ENCODE peak calls at places on chromosome 12, in ten cellular contexts. One of them, this sample, is unnamed.
A peak's percentile ranks its signal among the peaks of the same experiment; 100 is the strongest.

GRCh38 chr12:75599061-75599460 is 87.7 kb upstream of the KRR1 start:
- DNase-seq in NCI-H1694 treated with DMSO at 0.1 percent for 48 hours: no peak
- DNase-seq in astrocyte of the spinal cord: no peak
- DNase-seq in stimulated activated CD8-positive, alpha-beta memory T cell treated with anti-CD3 and anti-CD28 coated beads, Interleukin-15, amount 100 ng/mL, for 1 hour: no peak
- DNase-seq in T-helper 9 cell: no peak
- DNase-seq in NCI-H1105 treated with DMSO at 0.1 percent for 48 hours: no peak
- DNase-seq in CD4-positive, alpha-beta memory T cell: no peak
- DNase-seq in naive thymus-derived CD8-positive, alpha-beta T cell: no peak
- DNase-seq in HT-29: no peak
- DNase-seq in right atrium auricular region: no peak
- DNase-seq in this sample: no peak

GRCh38 chr12:25829192-25829591 is 129.3 kb upstream of the RASSF8 start:
- DNase-seq in NCI-H1694 treated with DMSO at 0.1 percent for 48 hours: no peak
- DNase-seq in astrocyte of the spinal cord: peak; percentile 86
- DNase-seq in stimulated activated CD8-positive, alpha-beta memory T cell treated with anti-CD3 and anti-CD28 coated beads, Interleukin-15, amount 100 ng/mL, for 1 hour: no peak
- DNase-seq in T-helper 9 cell: no peak
- DNase-seq in NCI-H1105 treated with DMSO at 0.1 percent for 48 hours: no peak
- DNase-seq in CD4-positive, alpha-beta memory T cell: no peak
- DNase-seq in naive thymus-derived CD8-positive, alpha-beta T cell: no peak
- DNase-seq in HT-29: no peak
- DNase-seq in right atrium auricular region: peak; percentile 81
- DNase-seq in this sample: no peak

GRCh38 chr12:18171571-18171970 is 81.6 kb upstream of the RERGL start:
- DNase-seq in NCI-H1694 treated with DMSO at 0.1 percent for 48 hours: no peak
- DNase-seq in astrocyte of the spinal cord: peak; percentile 50
- DNase-seq in stimulated activated CD8-positive, alpha-beta memory T cell treated with anti-CD3 and anti-CD28 coated beads, Interleukin-15, amount 100 ng/mL, for 1 hour: no peak
- DNase-seq in T-helper 9 cell: no peak
- DNase-seq in NCI-H1105 treated with DMSO at 0.1 percent for 48 hours: no peak
- DNase-seq in CD4-positive, alpha-beta memory T cell: no peak
- DNase-seq in naive thymus-derived CD8-positive, alpha-beta T cell: no peak
- DNase-seq in HT-29: no peak
- DNase-seq in right atrium auricular region: no peak
- DNase-seq in this sample: no peak

GRCh38 chr12:96989916-96990315 is 82.9 kb downstream of the NEDD1 start:
- DNase-seq in NCI-H1694 treated with DMSO at 0.1 percent for 48 hours: no peak
- DNase-seq in astrocyte of the spinal cord: peak; percentile 25
- DNase-seq in stimulated activated CD8-positive, alpha-beta memory T cell treated with anti-CD3 and anti-CD28 coated beads, Interleukin-15, amount 100 ng/mL, for 1 hour: no peak
- DNase-seq in T-helper 9 cell: no peak
- DNase-seq in NCI-H1105 treated with DMSO at 0.1 percent for 48 hours: peak; percentile 19
- DNase-seq in CD4-positive, alpha-beta memory T cell: no peak
- DNase-seq in naive thymus-derived CD8-positive, alpha-beta T cell: no peak
- DNase-seq in HT-29: peak; percentile 66
- DNase-seq in right atrium auricular region: no peak
- DNase-seq in this sample: no peak

GRCh38 chr12:46386877-46387629 is 14.5 kb upstream of the SLC38A2 start:
- DNase-seq in NCI-H1694 treated with DMSO at 0.1 percent for 48 hours: no peak
- DNase-seq in astrocyte of the spinal cord: peak; percentile 13
- DNase-seq in stimulated activated CD8-positive, alpha-beta memory T cell treated with anti-CD3 and anti-CD28 coated beads, Interleukin-15, amount 100 ng/mL, for 1 hour: no peak
- DNase-seq in T-helper 9 cell: no peak
- DNase-seq in NCI-H1105 treated with DMSO at 0.1 percent for 48 hours: no peak
- DNase-seq in CD4-positive, alpha-beta memory T cell: no peak
- DNase-seq in naive thymus-derived CD8-positive, alpha-beta T cell: no peak
- DNase-seq in HT-29: no peak
- DNase-seq in right atrium auricular region: no peak
- DNase-seq in this sample: no peak

GRCh38 chr12:50618864-50619609 is 114.3 kb downstream of the DIP2B start:
- DNase-seq in NCI-H1694 treated with DMSO at 0.1 percent for 48 hours: no peak
- DNase-seq in astrocyte of the spinal cord: peak; percentile 69
- DNase-seq in stimulated activated CD8-positive, alpha-beta memory T cell treated with anti-CD3 and anti-CD28 coated beads, Interleukin-15, amount 100 ng/mL, for 1 hour: no peak
- DNase-seq in T-helper 9 cell: no peak
- DNase-seq in NCI-H1105 treated with DMSO at 0.1 percent for 48 hours: no peak
- DNase-seq in CD4-positive, alpha-beta memory T cell: no peak
- DNase-seq in naive thymus-derived CD8-positive, alpha-beta T cell: no peak
- DNase-seq in HT-29: no peak
- DNase-seq in right atrium auricular region: no peak
- DNase-seq in this sample: no peak

GRCh38 chr12:53733051-53733812 is 6.0 kb upstream of the CALCOCO1 start:
- DNase-seq in NCI-H1694 treated with DMSO at 0.1 percent for 48 hours: no peak
- DNase-seq in astrocyte of the spinal cord: peak; percentile 41
- DNase-seq in stimulated activated CD8-positive, alpha-beta memory T cell treated with anti-CD3 and anti-CD28 coated beads, Interleukin-15, amount 100 ng/mL, for 1 hour: no peak
- DNase-seq in T-helper 9 cell: no peak
- DNase-seq in NCI-H1105 treated with DMSO at 0.1 percent for 48 hours: no peak
- DNase-seq in CD4-positive, alpha-beta memory T cell: no peak
- DNase-seq in naive thymus-derived CD8-positive, alpha-beta T cell: no peak
- DNase-seq in HT-29: no peak
- DNase-seq in right atrium auricular region: no peak
- DNase-seq in this sample: no peak

GRCh38 chr12:124508323-124509096 is 58.9 kb downstream of the NCOR2 start:
- DNase-seq in NCI-H1694 treated with DMSO at 0.1 percent for 48 hours: no peak
- DNase-seq in astrocyte of the spinal cord: no peak
- DNase-seq in stimulated activated CD8-positive, alpha-beta memory T cell treated with anti-CD3 and anti-CD28 coated beads, Interleukin-15, amount 100 ng/mL, for 1 hour: no peak
- DNase-seq in T-helper 9 cell: no peak
- DNase-seq in NCI-H1105 treated with DMSO at 0.1 percent for 48 hours: no peak
- DNase-seq in CD4-positive, alpha-beta memory T cell: peak; percentile 29
- DNase-seq in naive thymus-derived CD8-positive, alpha-beta T cell: no peak
- DNase-seq in HT-29: peak; percentile 80
- DNase-seq in right atrium auricular region: no peak
- DNase-seq in this sample: no peak

GRCh38 chr12:49951411-49952105 is 1.0 kb downstream of the AQP2 start:
- DNase-seq in NCI-H1694 treated with DMSO at 0.1 percent for 48 hours: no peak
- DNase-seq in astrocyte of the spinal cord: no peak
- DNase-seq in stimulated activated CD8-positive, alpha-beta memory T cell treated with anti-CD3 and anti-CD28 coated beads, Interleukin-15, amount 100 ng/mL, for 1 hour: no peak
- DNase-seq in T-helper 9 cell: no peak
- DNase-seq in NCI-H1105 treated with DMSO at 0.1 percent for 48 hours: no peak
- DNase-seq in CD4-positive, alpha-beta memory T cell: no peak
- DNase-seq in naive thymus-derived CD8-positive, alpha-beta T cell: no peak
- DNase-seq in HT-29: no peak
- DNase-seq in right atrium auricular region: no peak
- DNase-seq in this sample: no peak

GRCh38 chr12:88957358-88957757 is 377.1 kb upstream of the KITLG start:
- DNase-seq in NCI-H1694 treated with DMSO at 0.1 percent for 48 hours: no peak
- DNase-seq in astrocyte of the spinal cord: no peak
- DNase-seq in stimulated activated CD8-positive, alpha-beta memory T cell treated with anti-CD3 and anti-CD28 coated beads, Interleukin-15, amount 100 ng/mL, for 1 hour: no peak
- DNase-seq in T-helper 9 cell: no peak
- DNase-seq in NCI-H1105 treated with DMSO at 0.1 percent for 48 hours: no peak
- DNase-seq in CD4-positive, alpha-beta memory T cell: no peak
- DNase-seq in naive thymus-derived CD8-positive, alpha-beta T cell: no peak
- DNase-seq in HT-29: no peak
- DNase-seq in right atrium auricular region: no peak
- DNase-seq in this sample: no peak

GRCh38 chr12:65925626-65926025 is 101.3 kb downstream of the HMGA2 start:
- DNase-seq in NCI-H1694 treated with DMSO at 0.1 percent for 48 hours: no peak
- DNase-seq in astrocyte of the spinal cord: no peak
- DNase-seq in stimulated activated CD8-positive, alpha-beta memory T cell treated with anti-CD3 and anti-CD28 coated beads, Interleukin-15, amount 100 ng/mL, for 1 hour: no peak
- DNase-seq in T-helper 9 cell: no peak
- DNase-seq in NCI-H1105 treated with DMSO at 0.1 percent for 48 hours: no peak
- DNase-seq in CD4-positive, alpha-beta memory T cell: no peak
- DNase-seq in naive thymus-derived CD8-positive, alpha-beta T cell: no peak
- DNase-seq in HT-29: no peak
- DNase-seq in right atrium auricular region: no peak
- DNase-seq in this sample: no peak

GRCh38 chr12:53205747-53206146 is 1.3 kb downstream of the ITGB7 start:
- DNase-seq in NCI-H1694 treated with DMSO at 0.1 percent for 48 hours: no peak
- DNase-seq in astrocyte of the spinal cord: peak; percentile 83
- DNase-seq in stimulated activated CD8-positive, alpha-beta memory T cell treated with anti-CD3 and anti-CD28 coated beads, Interleukin-15, amount 100 ng/mL, for 1 hour: no peak
- DNase-seq in T-helper 9 cell: peak; percentile 39
- DNase-seq in NCI-H1105 treated with DMSO at 0.1 percent for 48 hours: no peak
- DNase-seq in CD4-positive, alpha-beta memory T cell: peak; percentile 80
- DNase-seq in naive thymus-derived CD8-positive, alpha-beta T cell: no peak
- DNase-seq in HT-29: no peak
- DNase-seq in right atrium auricular region: no peak
- DNase-seq in this sample: no peak

GRCh38 chr12:22447223-22447622 is 97.1 kb downstream of the C2CD5 start:
- DNase-seq in NCI-H1694 treated with DMSO at 0.1 percent for 48 hours: peak; percentile 81
- DNase-seq in astrocyte of the spinal cord: no peak
- DNase-seq in stimulated activated CD8-positive, alpha-beta memory T cell treated with anti-CD3 and anti-CD28 coated beads, Interleukin-15, amount 100 ng/mL, for 1 hour: no peak
- DNase-seq in T-helper 9 cell: no peak
- DNase-seq in NCI-H1105 treated with DMSO at 0.1 percent for 48 hours: peak; percentile 83
- DNase-seq in CD4-positive, alpha-beta memory T cell: no peak
- DNase-seq in naive thymus-derived CD8-positive, alpha-beta T cell: no peak
- DNase-seq in HT-29: no peak
- DNase-seq in right atrium auricular region: no peak
- DNase-seq in this sample: no peak